ENCODE peak calls at places on chromosomes 1 and 21, in seven cellular contexts. X, S, R, U, E, O and C are unnamed samples.

GRCh38 chr1:109483658-109484518 is at the start of gene ATXN7L2:
- DNase-seq in R (peak), U (peak), S (peak), O (peak), E (peak), X (peak), C (peak)

GRCh38 chr1:145720556-145720877 is 1.2 kb downstream of the CD160 start:
- DNase-seq in U (peak), O (no peak), E (no peak), S (no peak), X (no peak), R (no peak), C (no peak)

GRCh38 chr1:84299536-84300260 is 1.8 kb upstream of the SAMD13 start:
- DNase-seq in S (no peak), E (no peak), R (no peak), O (no peak), U (peak), X (no peak), C (peak)

GRCh38 chr21:44850905-44851657 is 22.4 kb downstream of the PTTG1IP start:
- DNase-seq in E (no peak), O (no peak), S (no peak), U (no peak), R (no peak), X (no peak), C (no peak)

GRCh38 chr21:15701845-15702244 is 27.9 kb upstream of the USP25 start:
- DNase-seq in U (no peak), E (no peak), X (no peak), O (no peak), R (no peak), S (no peak), C (no peak)

GRCh38 chr1:25774921-25775774 is 24.8 kb upstream of the SELENON start:
- DNase-seq in X (peak), U (no peak), E (no peak), S (peak), R (no peak), O (no peak), C (peak)

GRCh38 chr21:34912022-34912933 is 136.8 kb downstream of the RUNX1 start:
- DNase-seq in O (no peak), R (no peak), S (no peak), X (no peak), E (no peak), U (no peak), C (no peak)

GRCh38 chr1:205934788-205935187 is 8.5 kb downstream of the SLC26A9 start:
- DNase-seq in O (no peak), E (peak), R (no peak), X (no peak), S (no peak), U (no peak), C (no peak)

GRCh38 chr1:174569240-174569639 is 121.5 kb downstream of the GPR52 start:
- DNase-seq in R (no peak), X (no peak), E (no peak), U (no peak), O (no peak), S (no peak), C (no peak)

GRCh38 chr1:51622455-51622913 is 5.6 kb downstream of the OSBPL9 start:
- DNase-seq in U (peak), R (peak), O (peak), S (peak), E (peak), X (peak), C (peak)

GRCh38 chr1:22952694-22953391 is 19.8 kb downstream of the LACTBL1 start:
- DNase-seq in U (no peak), S (no peak), O (no peak), E (no peak), X (no peak), R (no peak), C (no peak)

GRCh38 chr1:92329356-92330129 is 30.7 kb downstream of the RPAP2 start:
- DNase-seq in X (no peak), S (no peak), E (no peak), U (no peak), R (no peak), O (no peak), C (no peak)

GRCh38 chr1:37537378-37537777 is 16.7 kb downstream of the SNIP1 start:
- DNase-seq in O (peak), U (peak), E (peak), R (no peak), S (peak), X (no peak), C (no peak)

GRCh38 chr1:221429262-221429661 is 312.6 kb downstream of the DUSP10 start:
- DNase-seq in S (no peak), X (no peak), R (no peak), E (no peak), O (no peak), U (peak), C (no peak)

GRCh38 chr21:26116456-26117011 is 54.0 kb downstream of the APP start:
- DNase-seq in O (no peak), E (no peak), S (no peak), U (peak), R (no peak), X (no peak), C (no peak)

GRCh38 chr21:32735524-32735923 is 7.7 kb upstream of the SYNJ1 start:
- DNase-seq in R (no peak), X (no peak), S (peak), E (no peak), O (no peak), U (no peak), C (no peak)

GRCh38 chr1:161019767-161020572 is 982 bp downstream of the F11R start:
- DNase-seq in X (no peak), E (no peak), O (no peak), S (no peak), U (peak), R (no peak), C (peak)

GRCh38 chr1:221715321-221716169 is 26.3 kb downstream of the DUSP10 start:
- DNase-seq in U (no peak), O (no peak), X (no peak), S (no peak), E (no peak), R (no peak), C (no peak)

GRCh38 chr21:44774972-44775371 is 26.6 kb downstream of the UBE2G2 start:
- DNase-seq in U (no peak), O (no peak), S (no peak), E (no peak), X (no peak), R (no peak), C (no peak)

GRCh38 chr21:17441370-17441769 is 71.5 kb upstream of the CXADR start:
- DNase-seq in O (peak), X (no peak), R (no peak), U (peak), S (no peak), E (peak), C (no peak)

GRCh38 chr21:21751286-21751685 is 753.1 kb downstream of the NCAM2 start:
- DNase-seq in X (no peak), U (no peak), E (no peak), S (no peak), R (no peak), O (no peak), C (no peak)
- TF ChIP-seq CTCF in X (peak), U (no peak), E (no peak), S (no peak), R (no peak), O (peak), C (no peak)

DNA sequence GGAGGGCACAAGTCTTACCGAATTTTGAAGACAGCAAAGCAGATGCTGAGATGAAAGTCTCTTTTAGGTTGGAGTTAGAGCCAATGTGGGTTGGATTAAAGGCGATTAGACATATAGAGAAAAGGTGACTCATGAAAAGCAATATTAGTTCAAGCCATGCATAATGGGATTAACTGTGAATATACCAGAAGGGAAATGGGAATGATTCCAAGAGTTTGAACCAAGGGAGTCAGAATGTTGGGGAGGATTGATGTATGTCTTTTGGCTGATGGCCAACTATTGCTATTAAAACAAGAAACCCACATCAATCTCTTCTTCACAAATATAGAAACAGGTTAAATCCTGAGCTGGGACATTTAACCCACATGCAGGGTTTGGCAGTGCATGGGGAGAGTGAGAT is 1.2 kb downstream of the HMGCS2 start:
- DNase-seq in R (no peak), S (no peak), U (no peak), E (no peak), X (no peak), O (no peak), C (no peak)
- TF ChIP-seq CTCF in R (no peak), S (no peak), U (no peak), E (no peak), X (no peak), O (no peak), C (no peak)

DNA sequence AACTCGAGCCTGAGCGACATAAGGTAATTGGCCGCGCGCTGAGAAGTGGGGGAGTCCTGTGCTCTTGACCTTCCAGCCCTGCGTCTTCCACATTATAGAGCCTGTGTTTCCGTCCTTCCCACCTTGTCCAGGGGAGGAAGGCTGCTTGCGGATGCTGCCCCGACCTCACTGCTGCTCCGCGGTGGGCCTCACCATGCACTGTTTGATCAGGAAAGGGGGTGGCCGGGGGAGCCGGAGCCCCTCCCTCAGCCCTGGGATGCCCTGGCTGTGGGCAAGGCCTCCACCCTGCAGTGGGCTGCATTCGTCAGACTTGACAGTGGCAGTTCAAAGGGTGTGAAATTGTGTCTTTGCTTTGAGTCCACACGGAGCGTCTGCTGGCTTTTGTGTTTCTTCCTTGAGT is 30.1 kb downstream of the PCNT start:
- DNase-seq in S (no peak), U (no peak), X (no peak), R (no peak), E (no peak), O (no peak), C (no peak)
- TF ChIP-seq CTCF in S (no peak), U (no peak), X (no peak), R (no peak), E (no peak), O (no peak), C (no peak)

DNA sequence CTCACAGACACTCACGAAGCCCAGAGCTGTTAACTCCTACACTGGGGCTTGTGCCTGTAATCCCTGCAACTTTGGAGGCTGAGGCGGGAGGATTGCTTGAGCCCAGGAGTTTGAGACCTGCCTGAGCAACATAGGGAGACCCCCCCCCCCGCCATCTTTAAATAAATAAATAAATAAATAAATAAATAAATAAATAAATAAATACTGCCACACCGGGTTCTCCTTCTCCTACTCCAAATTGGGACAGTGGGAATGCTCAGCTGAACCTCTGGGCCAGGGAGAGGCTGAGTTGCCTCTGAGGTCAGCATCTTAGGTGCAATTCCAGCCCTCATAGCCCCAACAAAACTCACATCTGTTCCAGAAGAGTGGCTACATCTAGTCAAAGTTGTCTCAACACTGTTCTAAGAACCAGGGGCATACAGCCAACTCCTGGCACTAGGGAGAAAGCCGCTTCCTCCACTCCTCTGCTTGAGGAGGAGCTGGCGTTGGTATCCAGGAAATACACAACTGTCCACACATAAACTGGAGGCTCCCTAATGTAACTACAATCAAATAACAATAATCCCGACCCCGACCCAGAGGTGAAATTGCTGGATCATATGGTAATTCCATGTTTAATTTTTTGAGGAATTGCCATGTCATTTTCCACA is 27.0 kb downstream of the C1orf216 start:
- DNase-seq in O (no peak), R (no peak), E (no peak), X (no peak), U (no peak), S (no peak), C (no peak)
- TF ChIP-seq CTCF in O (no peak), R (no peak), E (no peak), X (no peak), U (no peak), S (no peak), C (no peak)

GRCh38 chr21:43269461-43269860 is 100.7 kb downstream of the CRYAA start:
- DNase-seq in U (no peak), O (no peak), X (no peak), S (peak), E (no peak), R (peak), C (no peak)
- TF ChIP-seq CTCF in U (peak), O (peak), X (peak), S (peak), E (no peak), R (peak), C (no peak)

GRCh38 chr1:89799495-89799894 is 21.3 kb upstream of the LRRC8D start:
- DNase-seq in O (no peak), E (no peak), R (no peak), S (no peak), U (no peak), X (no peak), C (peak)
- TF ChIP-seq CTCF in O (no peak), E (no peak), R (no peak), S (no peak), U (no peak), X (no peak), C (no peak)

DNA sequence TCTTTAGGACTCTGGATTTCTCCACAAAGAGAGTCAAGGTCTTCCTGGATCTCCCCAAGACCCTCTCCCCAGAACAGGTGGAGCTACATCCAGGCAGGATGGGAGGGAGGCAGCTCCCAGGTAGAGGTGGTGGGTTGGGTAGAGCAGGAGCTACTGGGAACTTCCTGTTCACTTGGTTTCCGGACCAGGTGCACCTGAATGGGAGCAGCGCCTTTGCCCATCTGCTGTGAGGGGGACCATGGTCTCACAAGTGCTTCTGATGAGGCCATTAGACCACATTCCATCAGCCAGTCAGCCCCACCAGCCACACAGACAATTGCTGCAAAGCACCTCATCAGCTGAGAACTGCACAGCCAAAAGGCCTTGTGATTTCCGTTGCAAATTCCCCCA is 188.8 kb downstream of the MATN1 start:
- DNase-seq in E (no peak), R (no peak), O (no peak), S (no peak), X (no peak), U (no peak), C (no peak)
- TF ChIP-seq CTCF in E (no peak), R (no peak), O (no peak), S (no peak), X (no peak), U (no peak), C (no peak)

GRCh38 chr1:47907192-47907528 is 90.0 kb downstream of the TRABD2B start:
- DNase-seq in X (no peak), O (no peak), R (no peak), U (no peak), S (no peak), E (no peak), C (no peak)
- TF ChIP-seq CTCF in X (no peak), O (no peak), R (no peak), U (no peak), S (no peak), E (no peak), C (no peak)